ENCODE peak calls at places on chromosomes 5 and 9, in five cellular contexts. E is MCF 10A; G is T-helper 2 cell; W is activated CD4-positive, alpha-beta T cell treated with anti-CD3 and anti-CD28 coated beads, Interleukin-2, amount 10 ng/mL, durations not matched to agents 7 days and 5 days; I is amniotic stem cell. T is an unnamed sample.

GRCh38 chr9:21454149-21454548 is 13.9 kb downstream of the IFNA1 start:
- DNase-seq in G (no peak), W (no peak), I (no peak), E (peak; percentile 8), T (no peak)

GRCh38 chr5:28500511-28500910 is 1462.1 kb upstream of the CDH9 start:
- DNase-seq in E (no peak), I (no peak), G (no peak), W (no peak), T (no peak)

GRCh38 chr5:178434851-178435250 is 155.3 kb downstream of the COL23A1 start:
- DNase-seq in I (no peak), E (no peak), W (no peak), G (no peak), T (no peak)

GRCh38 chr5:176334031-176334770 is 27.4 kb downstream of the KIAA1191 start:
- DNase-seq in W (no peak), G (no peak), I (no peak), E (peak; percentile 16), T (no peak)

GRCh38 chr5:168486136-168486879 is at the start of gene RARS1:
- DNase-seq in G (peak; percentile 79), W (peak; percentile 91), E (peak; percentile 96), I (peak; percentile 91), T (peak; percentile 67)

GRCh38 chr9:126146254-126147145 is 180.1 kb upstream of the MVB12B start:
- DNase-seq in E (peak; percentile 18), I (no peak), W (peak; percentile 23), G (no peak), T (no peak)

GRCh38 chr9:109229682-109230081 is 62.6 kb upstream of the FRRS1L start:
- DNase-seq in W (no peak), G (no peak), E (no peak), I (no peak), T (no peak)

GRCh38 chr9:97318433-97318832 is 11.0 kb downstream of the CCDC180 start:
- DNase-seq in G (no peak), E (no peak), W (no peak), I (no peak), T (no peak)

GRCh38 chr5:139788294-139788875 is 7.2 kb upstream of the PSD2 start:
- DNase-seq in I (no peak), E (no peak), W (no peak), G (no peak), T (no peak)

GRCh38 chr5:77138981-77139380 is 51.9 kb upstream of the ZBED3 start:
- DNase-seq in I (no peak), W (no peak), G (no peak), E (peak; percentile 49), T (peak; percentile 16)

GRCh38 chr5:172506921-172507320 is 52.6 kb upstream of the SH3PXD2B start:
- DNase-seq in E (no peak), W (no peak), I (no peak), G (no peak), T (no peak)

GRCh38 chr9:114425126-114425525 is 37.3 kb upstream of the AKNA start:
- DNase-seq in E (no peak), W (no peak), G (no peak), I (no peak), T (no peak)

GRCh38 chr5:172740483-172741205 is 30.4 kb downstream of the DUSP1 start:
- DNase-seq in I (peak; percentile 85), W (no peak), G (no peak), E (peak; percentile 91), T (peak; percentile 39)

GRCh38 chr5:166639151-166639550 is 1652.3 kb upstream of the WWC1 start:
- DNase-seq in G (no peak), E (no peak), W (no peak), I (no peak), T (no peak)

GRCh38 chr9:112061152-112061740 is 113.9 kb downstream of the SUSD1 start:
- DNase-seq in G (no peak), E (peak; percentile 92), W (peak; percentile 54), I (peak; percentile 92), T (no peak)

GRCh38 chr5:17069995-17070405 is 133.9 kb upstream of the MYO10 start:
- DNase-seq in G (no peak), W (no peak), E (peak; percentile 77), I (no peak), T (no peak)